ENCODE peak calls at places on chromosomes 3 and 15, in eight cellular contexts. I is GM10248; R is activated CD8-positive, alpha-beta T cell treated with anti-CD3 and anti-CD28 coated beads for 36 hours; T is upper lobe of left lung; M is H9; G is RWPE1; C is B cell; A is SK-N-SH. D is an unnamed sample.

GRCh38 chr15:81303241-81304225 is 20.4 kb downstream of the STARD5 start:
- DNase-seq in I (no peak), R (no peak), T (no peak), M (no peak), G (no peak), C (no peak), A (no peak), D (no peak)

GRCh38 chr3:19147905-19148767 is at the start of gene KCNH8:
- DNase-seq in I (peak), R (peak), T (no peak), M (peak), G (no peak), C (peak), A (peak), D (peak)

GRCh38 chr15:49145651-49146609 is 9.5 kb downstream of the COPS2 start:
- DNase-seq in I (peak), R (peak), T (peak), M (no peak), G (peak), C (peak), A (peak), D (no peak)

GRCh38 chr3:11288786-11289637 is 16.8 kb downstream of the ATG7 start:
- DNase-seq in I (peak), R (peak), T (no peak), M (no peak), G (peak), C (peak), A (no peak), D (no peak)

GRCh38 chr3:64216706-64217105 is 8.6 kb downstream of the PRICKLE2 start:
- DNase-seq in I (no peak), R (no peak), T (no peak), M (peak), G (peak), C (no peak), A (no peak), D (no peak)

GRCh38 chr3:32421991-32422859 is 30.6 kb downstream of the CMTM7 start:
- DNase-seq in I (no peak), R (no peak), T (peak), M (no peak), G (peak), C (no peak), A (peak), D (no peak)

GRCh38 chr3:189903562-189904250 is 217.0 kb downstream of the P3H2 start:
- DNase-seq in I (no peak), R (no peak), T (no peak), M (no peak), G (no peak), C (no peak), A (no peak), D (no peak)

GRCh38 chr15:40957581-40958051 is 4.3 kb downstream of the CHAC1 start:
- DNase-seq in I (no peak), R (no peak), T (no peak), M (no peak), G (no peak), C (no peak), A (peak), D (no peak)

GRCh38 chr3:197268319-197268718 is 30.1 kb downstream of the DLG1 start:
- DNase-seq in I (no peak), R (no peak), T (no peak), M (no peak), G (no peak), C (no peak), A (no peak), D (no peak)

GRCh38 chr3:30658328-30659052 is 52.1 kb downstream of the TGFBR2 start:
- DNase-seq in I (no peak), R (peak), T (peak), M (no peak), G (no peak), C (no peak), A (no peak), D (no peak)

GRCh38 chr3:126104028-126104635 is 20.2 kb upstream of the SLC41A3 start:
- DNase-seq in I (no peak), R (no peak), T (no peak), M (no peak), G (no peak), C (no peak), A (peak), D (peak)

GRCh38 chr3:174223042-174223441 is 636.1 kb upstream of the NAALADL2 start:
- DNase-seq in I (no peak), R (no peak), T (no peak), M (no peak), G (no peak), C (no peak), A (no peak), D (no peak)

GRCh38 chr3:193805448-193805847 is 212.4 kb downstream of the OPA1 start:
- DNase-seq in I (no peak), R (no peak), T (no peak), M (no peak), G (peak), C (no peak), A (peak), D (no peak)

GRCh38 chr15:72735111-72735510 is 48.4 kb downstream of the ADPGK start:
- DNase-seq in I (no peak), R (no peak), T (no peak), M (no peak), G (no peak), C (no peak), A (no peak), D (no peak)

GRCh38 chr3:81851166-81851565 is 89.7 kb upstream of the GBE1 start:
- DNase-seq in I (no peak), R (no peak), T (no peak), M (no peak), G (no peak), C (no peak), A (no peak), D (no peak)

GRCh38 chr3:120033594-120033993 is 60.7 kb downstream of the GSK3B start:
- DNase-seq in I (no peak), R (peak), T (peak), M (no peak), G (no peak), C (no peak), A (no peak), D (no peak)

GRCh38 chr3:194272861-194273266 is 78.3 kb downstream of the CPN2 start:
- DNase-seq in I (no peak), R (no peak), T (no peak), M (no peak), G (no peak), C (no peak), A (peak), D (no peak)

GRCh38 chr3:37526511-37526910 is 335.2 kb upstream of the CTDSPL start:
- DNase-seq in I (no peak), R (no peak), T (no peak), M (no peak), G (no peak), C (no peak), A (no peak), D (no peak)

GRCh38 chr3:47324278-47324865 is 41.6 kb downstream of the KLHL18 start:
- DNase-seq in I (peak), R (peak), T (peak), M (peak), G (peak), C (peak), A (peak), D (no peak)

GRCh38 chr15:81749667-81750360 is 296.0 kb downstream of the MEX3B start:
- DNase-seq in I (no peak), R (no peak), T (no peak), M (no peak), G (no peak), C (no peak), A (no peak), D (no peak)

GRCh38 chr3:32323605-32324004 is 68.0 kb upstream of the CMTM7 start:
- DNase-seq in I (no peak), R (no peak), T (no peak), M (no peak), G (no peak), C (no peak), A (no peak), D (no peak)

GRCh38 chr15:44738340-44738984 is 2.1 kb downstream of the TRIM69 start:
- DNase-seq in I (peak), R (no peak), T (no peak), M (no peak), G (peak), C (peak), A (peak), D (no peak)

GRCh38 chr15:90191795-90192494 is 9.2 kb upstream of the SEMA4B start:
- DNase-seq in I (peak), R (peak), T (peak), M (no peak), G (peak), C (peak), A (peak), D (no peak)

GRCh38 chr15:89654847-89655805 is at the start of gene KIF7:
- DNase-seq in I (peak), R (peak), T (no peak), M (peak), G (peak), C (peak), A (peak), D (no peak)

GRCh38 chr15:89333959-89334509 is 590 bp downstream of the POLG start:
- DNase-seq in I (no peak), R (no peak), T (no peak), M (no peak), G (no peak), C (no peak), A (no peak), D (no peak)

GRCh38 chr3:29057326-29057725 is 223.5 kb upstream of the RBMS3 start:
- DNase-seq in I (no peak), R (no peak), T (no peak), M (peak), G (no peak), C (no peak), A (no peak), D (no peak)

GRCh38 chr3:197369545-197369944 is 71.1 kb upstream of the DLG1 start:
- DNase-seq in I (no peak), R (no peak), T (no peak), M (no peak), G (no peak), C (no peak), A (no peak), D (no peak)

GRCh38 chr15:72472907-72473669 is 1.0 kb upstream of the ARIH1 start:
- DNase-seq in I (no peak), R (no peak), T (no peak), M (no peak), G (no peak), C (no peak), A (no peak), D (no peak)

GRCh38 chr15:65804252-65804931 is 12.3 kb upstream of the DENND4A start:
- DNase-seq in I (no peak), R (no peak), T (no peak), M (no peak), G (no peak), C (no peak), A (no peak), D (no peak)

GRCh38 chr3:175526609-175527280 is 667.6 kb downstream of the NAALADL2 start:
- DNase-seq in I (no peak), R (no peak), T (no peak), M (no peak), G (no peak), C (no peak), A (no peak), D (no peak)

GRCh38 chr3:71111784-71112440 is 471.6 kb downstream of the FOXP1 start:
- DNase-seq in I (no peak), R (peak), T (no peak), M (no peak), G (peak), C (no peak), A (no peak), D (no peak)

GRCh38 chr3:182597621-182598041 is 195.7 kb upstream of the ATP11B start:
- DNase-seq in I (no peak), R (no peak), T (no peak), M (no peak), G (peak), C (no peak), A (no peak), D (no peak)

GRCh38 chr3:127658234-127658633 is 14.5 kb upstream of the ABTB1 start:
- DNase-seq in I (no peak), R (no peak), T (no peak), M (no peak), G (no peak), C (no peak), A (no peak), D (no peak)

GRCh38 chr3:12994357-12994606 is 78.9 kb downstream of the IQSEC1 start:
- DNase-seq in I (peak), R (peak), T (peak), M (no peak), G (no peak), C (peak), A (peak), D (no peak)

GRCh38 chr3:12991861-12992281 is 81.4 kb downstream of the IQSEC1 start:
- DNase-seq in I (no peak), R (no peak), T (peak), M (no peak), G (no peak), C (no peak), A (no peak), D (no peak)

GRCh38 chr3:12993623-12994356 is 79.4 kb downstream of the IQSEC1 start:
- DNase-seq in I (peak), R (no peak), T (no peak), M (peak), G (no peak), C (peak), A (peak), D (no peak)

GRCh38 chr3:12992629-12993021 is 80.6 kb downstream of the IQSEC1 start:
- DNase-seq in I (no peak), R (no peak), T (no peak), M (no peak), G (no peak), C (no peak), A (no peak), D (no peak)

DNA sequence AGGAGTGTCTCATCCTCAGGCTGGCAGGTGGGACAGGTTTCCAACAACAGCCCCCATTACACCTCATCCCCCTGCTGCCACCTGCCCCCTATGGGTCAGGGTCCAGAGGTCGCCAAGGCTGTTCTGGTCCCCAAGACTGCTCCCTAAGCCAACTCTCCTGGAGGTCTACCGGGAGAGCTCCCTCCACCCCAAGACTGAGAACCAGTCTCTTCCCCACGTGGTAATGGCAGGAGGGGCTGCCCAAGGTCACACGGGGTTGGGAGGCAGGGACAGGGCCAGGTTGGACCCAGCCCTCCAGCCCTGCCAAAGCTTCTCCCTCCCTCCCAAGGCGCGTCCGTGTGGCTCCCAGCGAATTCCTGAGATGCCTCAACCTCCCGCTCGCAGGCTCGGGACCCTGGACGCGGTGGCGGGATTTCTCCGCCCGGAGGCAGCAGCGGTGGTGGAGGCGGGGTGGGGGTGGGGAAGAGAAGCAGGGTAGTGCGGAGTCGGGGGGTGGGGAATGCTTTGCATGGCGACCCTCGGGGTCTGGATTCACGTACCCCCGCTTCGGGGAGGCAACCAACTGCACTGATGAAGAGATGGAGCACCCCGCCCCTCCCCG is 80.1 kb downstream of the IQSEC1 start:
- DNase-seq in I (no peak), R (no peak), T (no peak), M (peak), G (no peak), C (no peak), A (peak), D (no peak)
- TF ChIP-seq CTCF in I (no peak), R (no peak), T (no peak), M (no peak), G (no peak), C (no peak), A (no peak), D (no peak)

GRCh38 chr15:69271217-69271616 is 27.5 kb upstream of the PAQR5 start:
- DNase-seq in I (no peak), R (no peak), T (no peak), M (no peak), G (no peak), C (no peak), A (no peak), D (no peak)

GRCh38 chr15:69265347-69265955 is 33.3 kb upstream of the PAQR5 start:
- DNase-seq in I (no peak), R (no peak), T (no peak), M (no peak), G (peak), C (no peak), A (no peak), D (no peak)
- TF ChIP-seq CTCF in I (peak), R (peak), T (peak), M (peak), G (peak), C (peak), A (peak), D (peak)

DNA sequence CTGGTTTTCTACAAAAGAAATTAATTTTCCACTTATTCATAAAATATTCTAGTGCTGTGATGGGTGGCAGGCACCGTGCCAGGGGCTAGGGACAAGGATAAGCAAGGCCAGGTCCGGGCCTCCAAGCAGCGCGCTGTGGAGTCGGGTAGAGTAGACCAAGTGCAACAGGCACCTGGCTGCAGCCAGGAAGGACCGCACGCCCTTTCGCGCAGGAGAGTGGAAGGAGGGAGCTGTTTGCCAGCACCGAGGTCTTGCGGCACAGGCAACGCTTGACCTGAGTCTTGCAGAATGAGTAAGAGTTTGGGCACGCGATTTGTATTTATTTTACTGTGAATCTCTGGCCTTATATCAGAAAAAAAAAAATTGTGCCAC is at the start of gene CASR:
- DNase-seq in I (peak), R (peak), T (peak), M (peak), G (peak), C (no peak), A (no peak), D (no peak)
- TF ChIP-seq CTCF in I (no peak), R (no peak), T (no peak), M (no peak), G (no peak), C (no peak), A (no peak), D (no peak)

GRCh38 chr3:22922317-22922716 is 280.8 kb upstream of the UBE2E2 start:
- DNase-seq in I (peak), R (no peak), T (no peak), M (no peak), G (peak), C (no peak), A (peak), D (no peak)
- TF ChIP-seq CTCF in I (peak), R (no peak), T (no peak), M (peak), G (peak), C (peak), A (peak), D (peak)

DNA sequence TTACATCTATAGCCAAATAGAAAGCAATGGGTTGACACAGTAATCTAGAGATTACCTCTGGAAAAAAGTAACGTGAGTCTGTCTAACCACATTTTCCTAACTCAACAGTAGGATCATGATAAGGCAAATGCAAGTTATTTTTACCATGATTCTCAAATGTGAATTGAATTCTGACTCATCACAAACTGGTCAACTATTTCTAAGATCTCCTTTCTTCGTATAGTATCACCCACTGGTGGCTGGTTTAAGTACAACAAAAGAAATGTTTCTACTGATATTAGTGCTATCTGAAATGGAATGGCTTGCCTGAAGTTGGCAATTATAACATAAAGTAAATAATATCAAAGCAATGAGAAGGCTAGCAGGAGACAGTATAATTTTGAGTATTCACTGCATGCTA is 102.2 kb downstream of the ABI3BP start:
- DNase-seq in I (no peak), R (no peak), T (no peak), M (no peak), G (peak), C (no peak), A (no peak), D (no peak)
- TF ChIP-seq CTCF in I (no peak), R (no peak), T (peak), M (no peak), G (no peak), C (no peak), A (peak), D (no peak)

GRCh38 chr15:91308855-91309254 is 208.8 kb downstream of the SV2B start:
- DNase-seq in I (no peak), R (peak), T (no peak), M (no peak), G (no peak), C (no peak), A (no peak), D (no peak)

GRCh38 chr15:91316123-91316522 is 216.1 kb downstream of the SV2B start:
- DNase-seq in I (no peak), R (no peak), T (no peak), M (no peak), G (no peak), C (no peak), A (no peak), D (no peak)

GRCh38 chr15:91308209-91308608 is 208.2 kb downstream of the SV2B start:
- DNase-seq in I (no peak), R (no peak), T (no peak), M (no peak), G (no peak), C (no peak), A (no peak), D (no peak)

GRCh38 chr15:91307561-91307960 is 207.5 kb downstream of the SV2B start:
- DNase-seq in I (no peak), R (no peak), T (no peak), M (no peak), G (no peak), C (no peak), A (no peak), D (no peak)

DNA sequence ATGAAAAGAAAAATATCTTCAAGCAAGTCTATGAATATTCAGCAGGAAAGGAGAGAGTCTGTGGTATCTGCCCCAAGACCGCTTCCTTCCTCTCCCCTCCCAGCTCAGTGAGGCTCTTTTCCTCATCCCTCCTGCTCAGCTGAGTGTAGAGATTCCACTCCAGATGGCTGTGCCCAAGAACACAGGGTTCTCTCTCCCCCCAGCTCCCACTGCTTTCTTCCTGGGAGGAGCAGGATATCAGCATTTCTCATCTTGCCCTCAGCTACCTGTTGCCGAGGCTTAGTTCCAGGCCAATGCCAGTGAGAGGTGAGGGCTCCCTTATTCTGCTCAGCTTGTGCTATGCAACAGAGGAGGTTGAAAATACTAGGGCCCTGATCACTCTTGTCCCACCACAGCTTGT is 211.9 kb downstream of the SV2B start:
- DNase-seq in I (no peak), R (peak), T (no peak), M (no peak), G (no peak), C (no peak), A (no peak), D (no peak)
- TF ChIP-seq CTCF in I (no peak), R (no peak), T (no peak), M (no peak), G (no peak), C (no peak), A (no peak), D (no peak)

GRCh38 chr3:152292367-152292766 is 23.6 kb downstream of the MBNL1 start:
- DNase-seq in I (no peak), R (no peak), T (no peak), M (no peak), G (no peak), C (no peak), A (no peak), D (no peak)
- TF ChIP-seq CTCF in I (no peak), R (no peak), T (no peak), M (no peak), G (no peak), C (no peak), A (no peak), D (no peak)

D was measured in type B pancreatic cell.